ENCODE peak calls at places on chromosomes 12 and 14, in six cellular contexts. M is A549, E is transverse colon, C is GM12878, N is K562, A is sigmoid colon. B is an unnamed sample.

GRCh38 chr14:89373185-89373584 is 43.8 kb downstream of the FOXN3 start:
- DNase-seq in N (no peak), M (no peak), C (no peak), A (no peak), E (no peak), B (no peak)

GRCh38 chr14:94472842-94473241 is 3.2 kb downstream of the SERPINA9 start:
- DNase-seq in M (no peak), E (no peak), A (peak; percentile 33), N (no peak), C (no peak), B (no peak)

GRCh38 chr12:50598321-50598862 is 93.6 kb downstream of the DIP2B start:
- DNase-seq in A (no peak), M (no peak), E (no peak), N (no peak), C (no peak), B (no peak)

GRCh38 chr14:29310757-29311156 is 544.2 kb downstream of the FOXG1 start:
- DNase-seq in E (no peak), C (no peak), N (no peak), M (no peak), A (no peak), B (no peak)

GRCh38 chr12:3557791-3558190 is 66.8 kb downstream of the PRMT8 start:
- DNase-seq in M (no peak), A (no peak), N (no peak), E (no peak), C (no peak), B (no peak)

GRCh38 chr12:118034429-118035193 is 18.1 kb downstream of the RFC5 start:
- DNase-seq in C (no peak), A (no peak), N (peak; percentile 22), M (peak; percentile 73), E (peak; percentile 25), B (no peak)

GRCh38 chr12:93539821-93540220 is 32.7 kb upstream of the SOCS2 start:
- DNase-seq in A (no peak), M (no peak), E (no peak), C (no peak), N (no peak), B (no peak)

GRCh38 chr12:67826148-67826547 is 163.1 kb upstream of the IFNG-AS1 start:
- DNase-seq in E (no peak), N (no peak), A (no peak), C (no peak), M (no peak), B (no peak)

GRCh38 chr14:68659021-68659931 is 133.6 kb downstream of the ZFP36L1 start:
- DNase-seq in M (no peak), C (no peak), N (no peak), E (no peak), A (no peak), B (no peak)

GRCh38 chr14:104314251-104314941 is 176.0 kb downstream of the KIF26A start:
- DNase-seq in N (no peak), C (no peak), M (no peak), A (peak; percentile 59), E (no peak), B (no peak)

GRCh38 chr12:51023625-51024395 is 2.4 kb downstream of the SLC11A2 start:
- DNase-seq in N (no peak), E (no peak), C (no peak), M (no peak), A (no peak), B (no peak)

GRCh38 chr12:25708661-25709060 is 155.6 kb upstream of the LMNTD1 start:
- DNase-seq in C (no peak), N (no peak), M (no peak), E (no peak), A (no peak), B (no peak)

GRCh38 chr14:49954171-49954631 is 61.3 kb downstream of the ARF6 start:
- DNase-seq in M (peak; percentile 40), E (no peak), C (no peak), A (no peak), N (no peak), B (no peak)

GRCh38 chr12:53973093-53974042 is at the start of gene HOXC11:
- DNase-seq in N (no peak), C (no peak), M (peak; percentile 29), E (no peak), A (no peak), B (no peak)

GRCh38 chr12:38775457-38775856 is 129.9 kb downstream of the CPNE8 start:
- DNase-seq in N (no peak), C (peak; percentile 76), M (no peak), E (no peak), A (no peak), B (no peak)

GRCh38 chr12:10304161-10304574 is 3.5 kb upstream of the KLRD1 start:
- DNase-seq in A (no peak), E (no peak), C (no peak), N (no peak), M (no peak), B (no peak)

GRCh38 chr12:25352078-25352918 is 101.6 kb upstream of the KRAS start:
- DNase-seq in M (no peak), A (no peak), C (peak; percentile 24), E (no peak), N (no peak), B (no peak)

GRCh38 chr14:33938131-33938949 is 12.5 kb downstream of the EGLN3 start:
- DNase-seq in M (peak; percentile 65), N (peak; percentile 58), A (peak; percentile 87), C (peak; percentile 36), E (peak; percentile 76), B (peak; percentile 36)

GRCh38 chr14:26190644-26191043 is 407.2 kb downstream of the NOVA1 start:
- DNase-seq in C (no peak), E (no peak), M (no peak), A (no peak), N (no peak), B (no peak)

GRCh38 chr14:26194816-26195215 is 403.0 kb downstream of the NOVA1 start:
- DNase-seq in M (no peak), C (no peak), E (no peak), N (no peak), A (no peak), B (no peak)

GRCh38 chr14:26191666-26192065 is 406.2 kb downstream of the NOVA1 start:
- DNase-seq in N (no peak), C (no peak), M (no peak), E (no peak), A (no peak), B (no peak)

GRCh38 chr14:26187996-26188605 is 409.7 kb downstream of the NOVA1 start:
- DNase-seq in A (no peak), C (no peak), M (no peak), E (no peak), N (no peak), B (no peak)

DNA sequence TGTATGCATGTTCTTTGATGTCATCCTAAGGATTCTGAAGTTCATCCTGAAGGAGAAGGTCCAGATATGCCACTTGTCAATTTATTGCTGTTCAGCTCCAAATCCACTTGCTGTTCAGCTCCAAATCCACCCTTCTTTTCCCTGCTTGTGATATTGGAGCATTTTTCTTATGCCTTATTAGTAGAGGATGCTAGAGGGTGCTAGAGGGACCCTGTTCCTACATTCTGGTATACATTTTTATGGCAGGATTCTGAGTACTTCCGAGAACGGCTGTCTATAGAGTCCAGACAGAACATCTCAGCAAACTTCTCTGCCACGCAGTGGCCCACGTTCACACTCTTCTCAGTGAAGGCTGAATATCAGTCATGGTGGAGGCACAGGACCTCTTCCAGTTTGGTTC is 406.7 kb downstream of the NOVA1 start:
- DNase-seq in E (no peak), C (no peak), M (peak; percentile 8), N (no peak), A (no peak), B (no peak)
- TF ChIP-seq CTCF in E (no peak), C (no peak), M (no peak), N (no peak), A (no peak), B (no peak)

GRCh38 chr14:72454388-72454787 is 439.5 kb downstream of the DPF3 start:
- DNase-seq in A (no peak), M (no peak), N (no peak), E (no peak), C (no peak), B (no peak)

GRCh38 chr14:72450473-72451044 is 443.3 kb downstream of the DPF3 start:
- DNase-seq in C (no peak), A (no peak), M (no peak), N (no peak), E (no peak), B (no peak)

GRCh38 chr14:72448212-72448611 is 445.7 kb downstream of the DPF3 start:
- DNase-seq in M (no peak), N (no peak), A (no peak), C (no peak), E (no peak), B (no peak)

GRCh38 chr14:72451081-72451972 is 442.6 kb downstream of the DPF3 start:
- DNase-seq in N (no peak), C (peak; percentile 84), E (peak; percentile 17), A (no peak), M (no peak), B (no peak)
- H3K4me1 ChIP-seq in N (peaks cover 12% of the 10 kb centered on the region), C (peaks cover 27% of the 10 kb centered on the region), E (peaks cover 17% of the 10 kb centered on the region), A (peaks cover 32% of the 10 kb centered on the region), M (no peaks in the 10 kb centered on the region), B (no peaks in the 10 kb centered on the region)

GRCh38 chr12:14408208-14408607 is 42.7 kb downstream of the ATF7IP start:
- DNase-seq in E (no peak), A (no peak), C (no peak), N (peak; percentile 31), M (peak; percentile 31), B (no peak)
- TF ChIP-seq EP300 in E (no peak), A (no peak), C (no peak), N (no peak), M (no peak), B (no peak)

GRCh38 chr12:115973968-115974765 is 303.3 kb downstream of the MED13L start:
- DNase-seq in N (no peak), C (no peak), M (no peak), A (no peak), E (no peak), B (no peak)
- TF ChIP-seq CTCF in N (no peak), C (no peak), M (no peak), A (no peak), E (no peak), B (no peak)

DNA sequence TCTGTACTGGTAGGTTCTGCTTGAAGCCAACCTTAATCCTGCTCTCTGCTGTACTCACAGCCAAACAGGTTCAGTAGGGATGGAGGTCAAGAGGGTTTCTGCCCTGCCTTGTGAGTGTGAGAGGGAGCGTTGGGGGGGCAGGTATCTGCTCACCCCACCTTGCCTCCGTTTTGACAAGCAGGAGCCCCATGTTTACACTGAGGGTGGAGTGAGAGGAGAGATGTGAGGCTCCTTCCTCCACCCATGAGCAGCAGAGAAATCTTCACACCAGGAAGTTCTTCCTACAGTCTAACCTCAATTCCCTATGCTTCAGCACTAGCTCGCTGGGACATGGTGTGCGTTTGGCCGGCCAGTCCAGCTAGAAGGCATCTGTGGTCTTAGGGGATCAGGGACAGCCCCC is 4.2 kb downstream of the KRT80 start:
- DNase-seq in C (no peak), A (no peak), M (no peak), E (no peak), N (no peak), B (no peak)
- H3K4me1 ChIP-seq in C (no peaks in the 10 kb centered on the region), A (peaks cover 65% of the 10 kb centered on the region), M (peaks cover 91% of the 10 kb centered on the region), E (peaks cover 12% of the 10 kb centered on the region), N (no peaks in the 10 kb centered on the region), B (peaks cover 10% of the 10 kb centered on the region)

B was measured in ovary.